ENCODE peak calls at places on chromosomes 16 and 17, in six cellular contexts. One of them, this sample, is unnamed.

GRCh38 chr17:71792966-71793365 is 327.9 kb upstream of the SOX9 start:
- DNase-seq in HFF-Myc: no peak
- DNase-seq in left ventricle myocardium inferior: no peak
- DNase-seq in HFFc6: peak; percentile 17
- DNase-seq in ascending aorta: no peak
- DNase-seq in right lobe of liver: no peak
- DNase-seq in this sample: no peak

GRCh38 chr16:83054302-83054701 is 427.5 kb downstream of the CDH13 start:
- DNase-seq in HFF-Myc: no peak
- DNase-seq in left ventricle myocardium inferior: no peak
- DNase-seq in HFFc6: no peak
- DNase-seq in ascending aorta: no peak
- DNase-seq in right lobe of liver: no peak
- DNase-seq in this sample: no peak

GRCh38 chr17:2400474-2400866 is 390 bp downstream of the MNT start:
- DNase-seq in HFF-Myc: no peak
- DNase-seq in left ventricle myocardium inferior: peak; percentile 48
- DNase-seq in HFFc6: no peak
- DNase-seq in ascending aorta: no peak
- DNase-seq in right lobe of liver: peak; percentile 82
- DNase-seq in this sample: peak; percentile 65

GRCh38 chr17:74452027-74452840 is 14.2 kb upstream of the CD300A start:
- DNase-seq in HFF-Myc: no peak
- DNase-seq in left ventricle myocardium inferior: no peak
- DNase-seq in HFFc6: no peak
- DNase-seq in ascending aorta: no peak
- DNase-seq in right lobe of liver: no peak
- DNase-seq in this sample: no peak

GRCh38 chr17:82187500-82187899 is 25.1 kb downstream of the CCDC57 start:
- DNase-seq in HFF-Myc: no peak
- DNase-seq in left ventricle myocardium inferior: no peak
- DNase-seq in HFFc6: no peak
- DNase-seq in ascending aorta: no peak
- DNase-seq in right lobe of liver: no peak
- DNase-seq in this sample: no peak

GRCh38 chr16:79155904-79156303 is 444.6 kb downstream of the MAF start:
- DNase-seq in HFF-Myc: no peak
- DNase-seq in left ventricle myocardium inferior: no peak
- DNase-seq in HFFc6: no peak
- DNase-seq in ascending aorta: no peak
- DNase-seq in right lobe of liver: no peak
- DNase-seq in this sample: no peak

GRCh38 chr17:61639818-61640217 is 48.8 kb upstream of the NACA2 start:
- DNase-seq in HFF-Myc: no peak
- DNase-seq in left ventricle myocardium inferior: no peak
- DNase-seq in HFFc6: no peak
- DNase-seq in ascending aorta: no peak
- DNase-seq in right lobe of liver: no peak
- DNase-seq in this sample: no peak

GRCh38 chr17:16945513-16946201 is 26.3 kb downstream of the TNFRSF13B start:
- DNase-seq in HFF-Myc: no peak
- DNase-seq in left ventricle myocardium inferior: no peak
- DNase-seq in HFFc6: no peak
- DNase-seq in ascending aorta: no peak
- DNase-seq in right lobe of liver: peak; percentile 38
- DNase-seq in this sample: no peak

GRCh38 chr16:22948603-22949368 is 134.8 kb downstream of the HS3ST2 start:
- DNase-seq in HFF-Myc: peak; percentile 56
- DNase-seq in left ventricle myocardium inferior: peak; percentile 39
- DNase-seq in HFFc6: peak; percentile 70
- DNase-seq in ascending aorta: peak; percentile 12
- DNase-seq in right lobe of liver: peak; percentile 70
- DNase-seq in this sample: peak; percentile 62

GRCh38 chr16:51012396-51012795 is 138.7 kb downstream of the SALL1 start:
- DNase-seq in HFF-Myc: no peak
- DNase-seq in left ventricle myocardium inferior: no peak
- DNase-seq in HFFc6: no peak
- DNase-seq in ascending aorta: no peak
- DNase-seq in right lobe of liver: no peak
- DNase-seq in this sample: no peak

GRCh38 chr17:64327201-64327930 is 63.3 kb downstream of the PECAM1 start:
- DNase-seq in HFF-Myc: no peak
- DNase-seq in left ventricle myocardium inferior: peak; percentile 77
- DNase-seq in HFFc6: no peak
- DNase-seq in ascending aorta: no peak
- DNase-seq in right lobe of liver: no peak
- DNase-seq in this sample: no peak

GRCh38 chr16:1050921-1051320 is 21.6 kb upstream of the SSTR5 start:
- DNase-seq in HFF-Myc: no peak
- DNase-seq in left ventricle myocardium inferior: no peak
- DNase-seq in HFFc6: no peak
- DNase-seq in ascending aorta: no peak
- DNase-seq in right lobe of liver: no peak
- DNase-seq in this sample: no peak

GRCh38 chr16:1184156-1184868 is 31.4 kb downstream of the CACNA1H start:
- DNase-seq in HFF-Myc: no peak
- DNase-seq in left ventricle myocardium inferior: no peak
- DNase-seq in HFFc6: no peak
- DNase-seq in ascending aorta: no peak
- DNase-seq in right lobe of liver: no peak
- DNase-seq in this sample: no peak

GRCh38 chr17:17792551-17793377 is 44.0 kb downstream of the SREBF1 start:
- DNase-seq in HFF-Myc: no peak
- DNase-seq in left ventricle myocardium inferior: no peak
- DNase-seq in HFFc6: peak; percentile 36
- DNase-seq in ascending aorta: no peak
- DNase-seq in right lobe of liver: no peak
- DNase-seq in this sample: no peak

GRCh38 chr16:83743241-83743640 is 64.5 kb upstream of the HSBP1 start:
- DNase-seq in HFF-Myc: no peak
- DNase-seq in left ventricle myocardium inferior: no peak
- DNase-seq in HFFc6: no peak
- DNase-seq in ascending aorta: no peak
- DNase-seq in right lobe of liver: no peak
- DNase-seq in this sample: no peak

GRCh38 chr16:1887711-1888354 is 15.9 kb upstream of the MEIOB start:
- DNase-seq in HFF-Myc: no peak
- DNase-seq in left ventricle myocardium inferior: no peak
- DNase-seq in HFFc6: no peak
- DNase-seq in ascending aorta: no peak
- DNase-seq in right lobe of liver: peak; percentile 27
- DNase-seq in this sample: no peak

GRCh38 chr16:825298-826061 is 24.9 kb upstream of the GNG13 start:
- DNase-seq in HFF-Myc: no peak
- DNase-seq in left ventricle myocardium inferior: no peak
- DNase-seq in HFFc6: no peak
- DNase-seq in ascending aorta: no peak
- DNase-seq in right lobe of liver: no peak
- DNase-seq in this sample: no peak

GRCh38 chr16:52545544-52546262 is 1.2 kb downstream of the TOX3 start:
- DNase-seq in HFF-Myc: no peak
- DNase-seq in left ventricle myocardium inferior: no peak
- DNase-seq in HFFc6: no peak
- DNase-seq in ascending aorta: no peak
- DNase-seq in right lobe of liver: peak; percentile 55
- DNase-seq in this sample: peak; percentile 50

GRCh38 chr16:54136276-54136625 is 150.3 kb downstream of the IRX3 start:
- DNase-seq in HFF-Myc: no peak
- DNase-seq in left ventricle myocardium inferior: no peak
- DNase-seq in HFFc6: no peak
- DNase-seq in ascending aorta: no peak
- DNase-seq in right lobe of liver: no peak
- DNase-seq in this sample: no peak

GRCh38 chr17:37558299-37558698 is 50.9 kb downstream of the SYNRG start:
- DNase-seq in HFF-Myc: no peak
- DNase-seq in left ventricle myocardium inferior: no peak
- DNase-seq in HFFc6: no peak
- DNase-seq in ascending aorta: no peak
- DNase-seq in right lobe of liver: no peak
- DNase-seq in this sample: no peak

GRCh38 chr17:55302407-55302787 is 37.6 kb downstream of the HLF start:
- DNase-seq in HFF-Myc: no peak
- DNase-seq in left ventricle myocardium inferior: no peak
- DNase-seq in HFFc6: no peak
- DNase-seq in ascending aorta: no peak
- DNase-seq in right lobe of liver: no peak
- DNase-seq in this sample: no peak

GRCh38 chr17:55304171-55304859 is 39.6 kb downstream of the HLF start:
- DNase-seq in HFF-Myc: no peak
- DNase-seq in left ventricle myocardium inferior: no peak
- DNase-seq in HFFc6: peak; percentile 27
- DNase-seq in ascending aorta: no peak
- DNase-seq in right lobe of liver: no peak
- DNase-seq in this sample: no peak

GRCh38 chr17:55303008-55303493 is 38.3 kb downstream of the HLF start:
- DNase-seq in HFF-Myc: no peak
- DNase-seq in left ventricle myocardium inferior: no peak
- DNase-seq in HFFc6: no peak
- DNase-seq in ascending aorta: no peak
- DNase-seq in right lobe of liver: no peak
- DNase-seq in this sample: no peak

GRCh38 chr17:55305321-55306087 is 40.7 kb downstream of the HLF start:
- DNase-seq in HFF-Myc: no peak
- DNase-seq in left ventricle myocardium inferior: no peak
- DNase-seq in HFFc6: no peak
- DNase-seq in ascending aorta: no peak
- DNase-seq in right lobe of liver: no peak
- DNase-seq in this sample: no peak

GRCh38 chr17:55303701-55304145 is 39.0 kb downstream of the HLF start:
- DNase-seq in HFF-Myc: no peak
- DNase-seq in left ventricle myocardium inferior: no peak
- DNase-seq in HFFc6: peak; percentile 40
- DNase-seq in ascending aorta: no peak
- DNase-seq in right lobe of liver: no peak
- DNase-seq in this sample: no peak
- TF ChIP-seq CTCF in HFF-Myc: no peak
- TF ChIP-seq CTCF in left ventricle myocardium inferior: no peak
- TF ChIP-seq CTCF in HFFc6: peak; percentile 64
- TF ChIP-seq CTCF in ascending aorta: no peak
- TF ChIP-seq CTCF in right lobe of liver: no peak
- TF ChIP-seq CTCF in this sample: no peak

GRCh38 chr17:78176548-78177025 is 8.2 kb downstream of the SYNGR2 start:
- DNase-seq in HFF-Myc: no peak
- DNase-seq in left ventricle myocardium inferior: peak; percentile 73
- DNase-seq in HFFc6: peak; percentile 22
- DNase-seq in ascending aorta: no peak
- DNase-seq in right lobe of liver: peak; percentile 78
- DNase-seq in this sample: peak; percentile 81
- TF ChIP-seq CTCF in HFF-Myc: peak; percentile 94
- TF ChIP-seq CTCF in left ventricle myocardium inferior: peak; percentile 97
- TF ChIP-seq CTCF in HFFc6: peak; percentile 94
- TF ChIP-seq CTCF in ascending aorta: peak; percentile 81
- TF ChIP-seq CTCF in right lobe of liver: peak; percentile 65
- TF ChIP-seq CTCF in this sample: peak; percentile 95

GRCh38 chr16:15855704-15856003 is 1.2 kb downstream of the MYH11 start:
- DNase-seq in HFF-Myc: no peak
- DNase-seq in left ventricle myocardium inferior: no peak
- DNase-seq in HFFc6: no peak
- DNase-seq in ascending aorta: no peak
- DNase-seq in right lobe of liver: no peak
- DNase-seq in this sample: no peak
- TF ChIP-seq CTCF in HFF-Myc: no peak
- TF ChIP-seq CTCF in left ventricle myocardium inferior: no peak
- TF ChIP-seq CTCF in HFFc6: no peak
- TF ChIP-seq CTCF in ascending aorta: no peak
- TF ChIP-seq CTCF in right lobe of liver: no peak
- TF ChIP-seq CTCF in this sample: no peak

GRCh38 chr17:8186446-8186786 is 3.6 kb downstream of the BORCS6 start:
- DNase-seq in HFF-Myc: no peak
- DNase-seq in left ventricle myocardium inferior: no peak
- DNase-seq in HFFc6: no peak
- DNase-seq in ascending aorta: no peak
- DNase-seq in right lobe of liver: no peak
- DNase-seq in this sample: no peak
- TF ChIP-seq CTCF in HFF-Myc: peak; percentile 26
- TF ChIP-seq CTCF in left ventricle myocardium inferior: no peak
- TF ChIP-seq CTCF in HFFc6: peak; percentile 59
- TF ChIP-seq CTCF in ascending aorta: no peak
- TF ChIP-seq CTCF in right lobe of liver: no peak
- TF ChIP-seq CTCF in this sample: no peak

DNA sequence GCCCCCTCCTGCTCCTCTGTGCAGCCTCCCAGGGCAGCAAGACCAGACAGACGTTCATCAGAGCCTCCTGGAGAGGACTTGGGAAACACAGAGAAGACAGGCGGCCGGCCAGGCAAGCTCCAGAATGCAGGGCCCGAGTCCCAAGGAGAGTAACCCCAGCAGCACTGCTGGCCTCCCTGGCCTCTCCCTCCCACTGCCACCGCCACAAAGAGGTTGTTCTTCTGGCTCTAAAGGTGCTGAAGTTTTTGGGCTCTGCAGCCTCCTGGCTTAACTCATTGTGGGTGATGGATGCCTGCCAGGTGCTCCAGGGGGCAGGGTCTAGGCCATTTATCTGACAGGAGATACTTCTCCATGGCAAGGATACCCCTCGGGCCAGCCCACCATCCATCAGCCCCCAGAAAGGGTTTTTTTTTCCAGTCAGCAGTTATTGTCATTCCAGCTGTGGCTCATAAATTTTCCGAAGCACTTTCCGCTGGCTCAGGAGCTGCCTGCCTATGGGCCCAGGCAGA is 32.0 kb upstream of the MRPS23 start:
- DNase-seq in HFF-Myc: no peak
- DNase-seq in left ventricle myocardium inferior: no peak
- DNase-seq in HFFc6: no peak
- DNase-seq in ascending aorta: no peak
- DNase-seq in right lobe of liver: peak; percentile 42
- DNase-seq in this sample: peak; percentile 56
- TF ChIP-seq CTCF in HFF-Myc: no peak
- TF ChIP-seq CTCF in left ventricle myocardium inferior: no peak
- TF ChIP-seq CTCF in HFFc6: no peak
- TF ChIP-seq CTCF in ascending aorta: no peak
- TF ChIP-seq CTCF in right lobe of liver: no peak
- TF ChIP-seq CTCF in this sample: no peak

DNA sequence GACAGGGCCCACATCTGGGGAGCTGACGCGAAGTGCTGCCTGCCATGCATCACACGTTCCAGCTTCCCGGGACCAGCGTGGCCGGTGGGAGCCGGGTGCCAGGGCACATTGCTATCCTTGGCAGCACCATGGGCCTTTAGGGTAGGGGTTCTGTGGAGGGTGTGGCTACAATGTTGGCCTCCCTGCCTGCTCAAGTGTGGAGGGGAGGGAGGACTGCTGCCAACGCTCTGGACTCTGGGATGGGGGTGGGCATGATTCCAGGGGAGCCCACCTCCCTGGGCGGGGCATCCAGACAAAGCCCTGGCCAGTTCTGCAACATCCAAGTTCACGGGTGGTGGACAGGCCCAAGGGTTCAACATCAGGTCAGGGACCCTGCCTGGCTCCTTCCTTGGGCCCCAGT is 13.9 kb downstream of the GRB7 start:
- DNase-seq in HFF-Myc: no peak
- DNase-seq in left ventricle myocardium inferior: no peak
- DNase-seq in HFFc6: no peak
- DNase-seq in ascending aorta: no peak
- DNase-seq in right lobe of liver: no peak
- DNase-seq in this sample: no peak
- TF ChIP-seq CTCF in HFF-Myc: no peak
- TF ChIP-seq CTCF in left ventricle myocardium inferior: no peak
- TF ChIP-seq CTCF in HFFc6: no peak
- TF ChIP-seq CTCF in ascending aorta: no peak
- TF ChIP-seq CTCF in right lobe of liver: no peak
- TF ChIP-seq CTCF in this sample: no peak

This sample was measured in nephron progenitor cell.